ENCODE peak calls at places on chromosomes 11 and 22, in seven cellular contexts. A is GM23248; S is type B pancreatic cell; Z is EH; U is activated CD8-positive, alpha-beta memory T cell treated with anti-CD3 and anti-CD28 coated beads for 48 hours; P is activated naive CD4-positive, alpha-beta T cell treated with anti-CD3 and anti-CD28 coated beads, Interleukin-2, amount 50 U/mL, for 16 hours; H is 8988T. R is an unnamed sample.

GRCh38 chr11:78392854-78393253 is 24.8 kb downstream of the GAB2 start:
- DNase-seq in P (no peak), Z (no peak), H (no peak), U (no peak), A (no peak), S (no peak), R (no peak)

GRCh38 chr22:37260939-37261338 is 16.9 kb upstream of the RAC2 start:
- DNase-seq in H (peak), A (peak), S (no peak), U (no peak), P (peak), Z (peak), R (no peak)

GRCh38 chr11:13694115-13694514 is 25.6 kb downstream of the FAR1 start:
- DNase-seq in H (no peak), S (no peak), U (no peak), A (no peak), Z (no peak), P (no peak), R (no peak)

GRCh38 chr22:46966495-46966845 is 204.0 kb downstream of the TBC1D22A start:
- DNase-seq in H (no peak), Z (peak), A (no peak), P (no peak), U (no peak), S (no peak), R (no peak)

GRCh38 chr11:126132319-126132718 is 69.7 kb upstream of the CDON start:
- DNase-seq in H (no peak), Z (peak), P (no peak), A (peak), S (no peak), U (no peak), R (no peak)

GRCh38 chr22:41526802-41527799 is 17.2 kb downstream of the POLR3H start:
- DNase-seq in A (peak), H (peak), U (peak), P (peak), Z (peak), S (no peak), R (no peak)

GRCh38 chr11:78835646-78836045 is 261.0 kb upstream of the NARS2 start:
- DNase-seq in U (no peak), S (no peak), Z (no peak), H (no peak), P (no peak), A (no peak), R (no peak)

GRCh38 chr22:48827228-48827810 is 1000.4 kb downstream of the BRD1 start:
- DNase-seq in A (no peak), Z (no peak), H (no peak), S (no peak), U (no peak), P (no peak), R (no peak)

GRCh38 chr11:133608496-133608895 is 76.2 kb upstream of the OPCML start:
- DNase-seq in P (no peak), U (no peak), A (no peak), Z (no peak), H (no peak), S (no peak), R (no peak)

GRCh38 chr22:24208012-24208749 is 26.9 kb downstream of the SUSD2 start:
- DNase-seq in Z (peak), U (no peak), A (peak), P (no peak), S (no peak), H (no peak), R (no peak)

GRCh38 chr11:101049813-101050212 is 79.8 kb downstream of the PGR start:
- DNase-seq in P (no peak), S (no peak), U (no peak), Z (no peak), H (no peak), A (no peak), R (no peak)

GRCh38 chr11:36817336-36817965 is 219.4 kb upstream of the RAG2 start:
- DNase-seq in A (peak), S (no peak), Z (no peak), P (no peak), U (no peak), H (no peak), R (no peak)

R was measured in NCI-H524 treated with DMSO at 0.1 percent for 48 hours.